ENCODE peak calls at places on chromosomes 1 and 21, in five cellular contexts. X is A549, G is GM12878, Z is HepG2, E is upper lobe of left lung. L is an unnamed sample.

GRCh38 chr1:233843523-233844204 is 60.8 kb upstream of the SLC35F3 start:
- ATAC-seq in X (peak; percentile 67), G (no peak), Z (no peak), E (no peak), L (no peak)

GRCh38 chr21:38912789-38913119 is 107.0 kb downstream of the ETS2 start:
- ATAC-seq in X (no peak), G (no peak), Z (no peak), E (no peak), L (no peak)

GRCh38 chr1:110390096-110390495 is 730 bp downstream of the SLC16A4 start:
- ATAC-seq in X (peak; percentile 84), G (no peak), Z (no peak), E (peak; percentile 93), L (peak; percentile 88)

GRCh38 chr1:79928901-79929300 is 922.4 kb upstream of the ADGRL4 start:
- ATAC-seq in X (no peak), G (no peak), Z (no peak), E (no peak), L (no peak)

GRCh38 chr1:193283026-193283425 is 96.6 kb upstream of the B3GALT2 start:
- ATAC-seq in X (peak; percentile 26), G (peak; percentile 30), Z (peak; percentile 39), E (no peak), L (no peak)

GRCh38 chr21:44377922-44378645 is 24.7 kb downstream of the TRPM2 start:
- ATAC-seq in X (no peak), G (no peak), Z (no peak), E (no peak), L (no peak)

GRCh38 chr1:246212013-246212412 is 295.1 kb downstream of the SMYD3 start:
- ATAC-seq in X (no peak), G (no peak), Z (no peak), E (no peak), L (no peak)

GRCh38 chr21:34815831-34816700 is 147.3 kb downstream of the CLIC6 start:
- ATAC-seq in X (no peak), G (no peak), Z (no peak), E (no peak), L (no peak)

GRCh38 chr1:115314765-115315164 is 23.3 kb downstream of the NGF start:
- ATAC-seq in X (peak; percentile 42), G (no peak), Z (no peak), E (peak; percentile 56), L (peak; percentile 65)

GRCh38 chr1:117646007-117646913 is 40.4 kb downstream of the TENT5C start:
- ATAC-seq in X (no peak), G (no peak), Z (no peak), E (no peak), L (peak; percentile 16)

GRCh38 chr1:82820816-82821215 is 1020.1 kb downstream of the ADGRL2 start:
- ATAC-seq in X (no peak), G (no peak), Z (no peak), E (no peak), L (no peak)

GRCh38 chr1:22803833-22804232 is 93.2 kb downstream of the EPHB2 start:
- ATAC-seq in X (no peak), G (no peak), Z (no peak), E (no peak), L (no peak)

GRCh38 chr1:156242738-156243137 is 754 bp downstream of the BGLAP start:
- ATAC-seq in X (peak; percentile 1), G (no peak), Z (no peak), E (no peak), L (no peak)

GRCh38 chr1:91900538-91900937 is 14.6 kb upstream of the TGFBR3 start:
- ATAC-seq in X (peak; percentile 93), G (no peak), Z (no peak), E (no peak), L (peak; percentile 78)

GRCh38 chr1:205150651-205151428 is 29.1 kb upstream of the RBBP5 start:
- ATAC-seq in X (no peak), G (no peak), Z (no peak), E (no peak), L (no peak)

GRCh38 chr1:193462629-193463320 is 276.4 kb upstream of the B3GALT2 start:
- ATAC-seq in X (no peak), G (no peak), Z (no peak), E (no peak), L (no peak)

GRCh38 chr1:248417854-248418253 is 15.0 kb downstream of the OR2T1 start:
- ATAC-seq in X (no peak), G (no peak), Z (no peak), E (no peak), L (no peak)

GRCh38 chr1:115454835-115455511 is 116.9 kb upstream of the NGF start:
- ATAC-seq in X (no peak), G (no peak), Z (no peak), E (peak; percentile 6), L (peak; percentile 77)

GRCh38 chr1:192767798-192768197 is 41.0 kb upstream of the RGS2 start:
- ATAC-seq in X (no peak), G (no peak), Z (no peak), E (peak; percentile 74), L (no peak)

GRCh38 chr1:36450919-36451305 is 661 bp upstream of the OSCP1 start:
- ATAC-seq in X (no peak), G (no peak), Z (no peak), E (no peak), L (peak; percentile 0)

GRCh38 chr1:211734359-211734758 is 58.9 kb upstream of the NEK2 start:
- ATAC-seq in X (no peak), G (no peak), Z (no peak), E (no peak), L (no peak)

GRCh38 chr1:55706397-55706796 is 491.2 kb upstream of the USP24 start:
- ATAC-seq in X (no peak), G (no peak), Z (no peak), E (no peak), L (no peak)

GRCh38 chr1:7993593-7994479 is 32.3 kb downstream of the ERRFI1 start:
- ATAC-seq in X (no peak), G (peak; percentile 97), Z (no peak), E (no peak), L (no peak)

GRCh38 chr21:46057710-46058241 is 40.1 kb upstream of the COL6A2 start:
- ATAC-seq in X (no peak), G (no peak), Z (no peak), E (no peak), L (no peak)

GRCh38 chr21:46054447-46054846 is 43.5 kb upstream of the COL6A2 start:
- ATAC-seq in X (peak; percentile 44), G (no peak), Z (peak; percentile 56), E (no peak), L (peak; percentile 11)

GRCh38 chr21:46057111-46057709 is 40.7 kb upstream of the COL6A2 start:
- ATAC-seq in X (no peak), G (no peak), Z (no peak), E (no peak), L (no peak)

GRCh38 chr21:46055863-46056281 is 42.0 kb upstream of the COL6A2 start:
- ATAC-seq in X (no peak), G (no peak), Z (no peak), E (no peak), L (peak; percentile 52)

DNA sequence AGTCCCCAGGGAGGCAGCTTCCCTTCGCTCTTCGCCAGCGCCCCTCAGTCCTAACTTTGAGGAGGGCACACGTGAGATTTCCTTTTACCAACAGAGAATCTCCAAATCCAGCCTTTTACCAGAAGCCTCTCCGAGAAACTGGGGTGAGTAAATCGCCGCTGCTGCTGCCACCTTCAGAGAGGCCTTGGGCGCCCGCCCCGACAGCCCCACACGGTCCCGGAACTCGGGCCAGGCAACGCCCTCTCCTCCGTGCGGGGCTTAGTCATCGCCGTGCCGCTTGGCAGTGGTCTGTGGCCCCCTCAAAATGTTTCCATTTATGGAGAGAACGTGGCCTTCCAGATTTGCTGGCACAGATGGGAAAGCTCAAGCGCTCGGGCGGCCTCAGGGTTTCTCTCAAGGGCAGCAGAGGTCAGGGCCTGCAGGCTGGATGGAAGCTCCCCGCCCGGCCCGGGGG is 41.4 kb upstream of the COL6A2 start:
- ATAC-seq in X (no peak), G (no peak), Z (no peak), E (peak; percentile 58), L (peak; percentile 92)
- TF ChIP-seq EP300 in X (no peak), G (no peak), Z (no peak), E (no peak), L (peak; percentile 56)

GRCh38 chr21:30238168-30238567 is 22.3 kb upstream of the CLDN8 start:
- ATAC-seq in X (no peak), G (no peak), Z (no peak), E (no peak), L (no peak)
- H3K27ac ChIP-seq in X (no peak overlapping the region), G (no peak overlapping the region), Z (no peak overlapping the region), E (no peak overlapping the region), L (no peak overlapping the region)

GRCh38 chr21:42522271-42522670 is 8.6 kb downstream of the SLC37A1 start:
- ATAC-seq in X (no peak), G (no peak), Z (no peak), E (no peak), L (no peak)
- TF ChIP-seq CTCF in X (no peak), G (no peak), Z (no peak), E (no peak), L (no peak)

GRCh38 chr1:28412731-28413130 is 43.2 kb downstream of the PHACTR4 start:
- ATAC-seq in X (peak; percentile 44), G (no peak), Z (peak; percentile 69), E (no peak), L (no peak)

GRCh38 chr1:28418278-28418637 is 48.7 kb downstream of the PHACTR4 start:
- ATAC-seq in X (no peak), G (no peak), Z (no peak), E (no peak), L (no peak)

GRCh38 chr1:28415246-28415645 is 45.7 kb downstream of the PHACTR4 start:
- ATAC-seq in X (no peak), G (no peak), Z (no peak), E (no peak), L (no peak)

GRCh38 chr1:28417441-28418277 is 48.1 kb downstream of the PHACTR4 start:
- ATAC-seq in X (peak; percentile 92), G (peak; percentile 94), Z (no peak), E (no peak), L (no peak)

GRCh38 chr1:28416509-28417194 is 47.1 kb downstream of the PHACTR4 start:
- ATAC-seq in X (no peak), G (no peak), Z (no peak), E (no peak), L (no peak)
- TF ChIP-seq EP300 in X (no peak), G (no peak), Z (no peak), E (no peak), L (no peak)

GRCh38 chr1:160639652-160640051 is 7.2 kb downstream of the SLAMF1 start:
- ATAC-seq in X (no peak), G (peak; percentile 9), Z (no peak), E (no peak), L (no peak)

GRCh38 chr1:160641323-160642280 is 5.2 kb downstream of the SLAMF1 start:
- ATAC-seq in X (no peak), G (peak; percentile 34), Z (no peak), E (no peak), L (no peak)

GRCh38 chr1:160642281-160642644 is 4.6 kb downstream of the SLAMF1 start:
- ATAC-seq in X (no peak), G (no peak), Z (no peak), E (no peak), L (no peak)

GRCh38 chr1:160638926-160639325 is 7.9 kb downstream of the SLAMF1 start:
- ATAC-seq in X (no peak), G (no peak), Z (peak; percentile 73), E (no peak), L (no peak)

GRCh38 chr1:160640359-160641123 is 6.3 kb downstream of the SLAMF1 start:
- ATAC-seq in X (no peak), G (peak; percentile 3), Z (no peak), E (no peak), L (no peak)
- H3K27ac ChIP-seq in X (no peak overlapping the region), G (peak overlapping the region; percentile 95), Z (no peak overlapping the region), E (no peak overlapping the region), L (no peak overlapping the region)

GRCh38 chr1:81549588-81550127 is 251.1 kb upstream of the ADGRL2 start:
- ATAC-seq in X (peak; percentile 76), G (peak; percentile 78), Z (peak; percentile 66), E (no peak), L (no peak)
- TF ChIP-seq CTCF in X (peak; percentile 53), G (peak; percentile 67), Z (peak; percentile 48), E (peak; percentile 40), L (peak; percentile 51)